ENCODE peak calls at places on chromosomes 11 and 22, in six cellular contexts. P is CD4-positive, alpha-beta T cell; G is psoas muscle; A is K562; L is A549; Q is NB4. C is an unnamed sample.

GRCh38 chr11:91804057-91804456 is 420.6 kb upstream of the FAT3 start:
- DNase-seq in L (no peak), Q (no peak), A (no peak), G (no peak), P (no peak), C (no peak)

GRCh38 chr11:36421546-36422155 is 88.4 kb downstream of the TRAF6 start:
- DNase-seq in L (no peak), G (no peak), P (no peak), Q (no peak), A (no peak), C (no peak)

GRCh38 chr11:62677160-62677559 is 1.7 kb downstream of the UBXN1 start:
- DNase-seq in L (no peak), A (no peak), Q (no peak), P (no peak), G (no peak), C (no peak)

GRCh38 chr11:75350743-75351540 is 519 bp downstream of the ARRB1 start:
- DNase-seq in G (peak; percentile 78), A (peak; percentile 74), P (peak; percentile 29), L (no peak), Q (peak; percentile 80), C (no peak)

GRCh38 chr22:46061124-46061410 is 84.1 kb upstream of the WNT7B start:
- DNase-seq in A (no peak), Q (no peak), L (no peak), G (no peak), P (no peak), C (no peak)

GRCh38 chr22:30267382-30268302 is 991 bp upstream of the OSM start:
- DNase-seq in Q (peak; percentile 83), A (no peak), P (no peak), G (no peak), L (no peak), C (no peak)

GRCh38 chr11:134466035-134466908 is 54.2 kb upstream of the B3GAT1 start:
- DNase-seq in L (no peak), Q (peak; percentile 28), P (no peak), G (no peak), A (no peak), C (no peak)

GRCh38 chr11:61742391-61742790 is 10.0 kb upstream of the MYRF start:
- DNase-seq in A (no peak), Q (peak; percentile 95), G (no peak), P (no peak), L (no peak), C (no peak)

GRCh38 chr22:50486561-50487289 is at the start of gene MIOX:
- DNase-seq in G (no peak), L (no peak), Q (no peak), A (peak; percentile 14), P (no peak), C (no peak)

GRCh38 chr11:58316142-58316541 is 42.7 kb downstream of the OR5B17 start:
- DNase-seq in Q (no peak), A (no peak), G (no peak), P (no peak), L (no peak), C (no peak)

GRCh38 chr11:16347928-16348685 is 8.2 kb downstream of the SOX6 start:
- DNase-seq in A (no peak), P (no peak), G (no peak), Q (no peak), L (no peak), C (no peak)

DNA sequence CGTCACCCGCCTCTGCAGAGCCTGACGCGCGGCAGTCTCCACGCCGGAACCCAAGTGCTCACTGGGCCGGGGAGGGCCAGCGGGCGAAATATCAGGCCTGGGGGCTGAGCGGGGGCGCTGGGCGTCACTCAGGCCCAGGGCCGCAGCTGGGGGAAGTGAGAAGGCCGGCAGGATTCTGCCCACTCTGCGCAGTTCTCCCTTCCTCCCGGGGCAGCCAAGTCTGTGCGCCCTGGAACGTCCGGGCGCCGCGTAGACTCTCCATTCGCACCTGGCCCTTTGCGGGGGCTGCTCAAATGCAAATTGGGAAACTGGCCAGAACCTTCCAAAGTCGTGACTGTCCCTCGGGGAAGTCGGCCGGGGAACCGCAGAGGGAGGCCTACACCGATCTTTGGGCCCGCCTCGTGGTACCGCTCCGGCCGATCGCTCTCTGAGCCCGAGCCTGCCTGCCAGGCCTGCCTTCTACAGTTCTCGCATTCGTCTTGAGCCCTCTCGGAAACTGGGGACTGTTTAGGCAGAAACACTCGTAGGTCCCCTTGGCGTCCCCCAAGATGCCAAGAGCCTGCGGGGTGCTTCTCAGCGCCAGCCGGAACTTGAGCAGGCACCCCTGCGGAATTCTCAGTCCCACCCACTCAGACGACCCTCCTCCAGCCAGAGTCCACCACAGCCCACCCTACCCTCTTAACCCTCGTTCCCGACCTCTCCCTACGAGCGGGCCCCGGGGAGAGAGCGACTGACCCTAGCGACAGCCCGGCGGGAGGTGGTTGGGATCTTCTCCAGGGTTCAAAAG is 2.1 kb upstream of the SLC6A5 start:
- DNase-seq in Q (no peak), L (no peak), G (no peak), A (no peak), P (no peak), C (no peak)
- TF ChIP-seq CTCF in Q (no peak), L (no peak), G (no peak), A (no peak), P (no peak), C (no peak)

GRCh38 chr22:27846910-27847309 is 45.4 kb upstream of the MN1 start:
- DNase-seq in L (no peak), A (peak; percentile 77), Q (no peak), G (no peak), P (no peak), C (no peak)

GRCh38 chr22:27844656-27845602 is 43.4 kb upstream of the MN1 start:
- DNase-seq in Q (no peak), P (no peak), L (no peak), A (no peak), G (no peak), C (no peak)

GRCh38 chr22:27846248-27846760 is 44.7 kb upstream of the MN1 start:
- DNase-seq in P (no peak), L (no peak), Q (no peak), G (no peak), A (no peak), C (no peak)

GRCh38 chr22:27844256-27844655 is 42.7 kb upstream of the MN1 start:
- DNase-seq in A (no peak), L (no peak), P (no peak), G (no peak), Q (no peak), C (no peak)

DNA sequence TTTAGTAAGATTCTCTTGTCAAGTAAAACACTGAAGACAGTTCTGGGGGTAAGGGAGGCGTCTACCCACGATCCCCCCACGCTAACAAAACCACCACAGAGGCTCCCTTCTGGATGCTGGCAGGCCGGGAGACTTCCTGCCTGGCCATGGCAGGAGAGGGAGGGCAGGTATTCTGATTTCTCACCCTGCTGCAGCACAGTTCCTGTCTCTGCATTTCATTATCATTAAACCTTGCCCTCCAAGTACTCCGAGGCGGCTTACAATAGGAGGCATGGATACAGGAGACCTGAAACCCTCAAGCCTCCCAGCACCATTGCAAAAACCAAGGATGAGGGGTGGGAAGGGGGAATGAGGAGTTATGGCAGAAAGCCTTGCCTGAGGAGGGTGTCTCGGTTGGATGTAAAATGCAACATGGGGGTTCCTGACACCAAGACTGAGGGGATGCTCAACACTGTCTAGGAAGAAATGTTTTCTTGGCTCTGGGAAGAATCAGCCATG is 44.1 kb upstream of the MN1 start:
- DNase-seq in P (no peak), G (no peak), L (no peak), Q (no peak), A (no peak), C (no peak)
- TF ChIP-seq CTCF in P (no peak), G (no peak), L (no peak), Q (no peak), A (no peak), C (no peak)

DNA sequence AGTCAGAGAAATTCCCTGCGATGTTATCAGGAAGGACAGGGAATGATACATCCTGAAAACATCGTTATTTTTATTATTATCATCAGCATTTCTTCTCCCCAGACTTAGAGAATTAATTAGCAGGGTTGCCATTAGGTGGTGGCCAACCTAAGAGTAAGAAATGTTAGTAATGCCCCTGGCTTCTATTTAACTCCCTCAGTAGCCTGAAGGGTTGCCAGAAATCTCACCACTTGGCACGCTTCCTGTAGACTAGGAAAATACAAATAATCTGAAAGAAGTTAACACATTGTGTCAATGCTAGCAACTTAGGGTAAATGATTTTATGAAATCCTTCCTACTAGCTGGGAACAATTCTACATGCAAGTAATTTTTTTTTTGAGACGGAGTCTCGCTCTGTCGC is 45.5 kb downstream of the ENDOD1 start:
- DNase-seq in L (no peak), A (no peak), G (no peak), Q (no peak), P (no peak), C (no peak)
- TF ChIP-seq CTCF in L (no peak), A (no peak), G (no peak), Q (no peak), P (no peak), C (no peak)

DNA sequence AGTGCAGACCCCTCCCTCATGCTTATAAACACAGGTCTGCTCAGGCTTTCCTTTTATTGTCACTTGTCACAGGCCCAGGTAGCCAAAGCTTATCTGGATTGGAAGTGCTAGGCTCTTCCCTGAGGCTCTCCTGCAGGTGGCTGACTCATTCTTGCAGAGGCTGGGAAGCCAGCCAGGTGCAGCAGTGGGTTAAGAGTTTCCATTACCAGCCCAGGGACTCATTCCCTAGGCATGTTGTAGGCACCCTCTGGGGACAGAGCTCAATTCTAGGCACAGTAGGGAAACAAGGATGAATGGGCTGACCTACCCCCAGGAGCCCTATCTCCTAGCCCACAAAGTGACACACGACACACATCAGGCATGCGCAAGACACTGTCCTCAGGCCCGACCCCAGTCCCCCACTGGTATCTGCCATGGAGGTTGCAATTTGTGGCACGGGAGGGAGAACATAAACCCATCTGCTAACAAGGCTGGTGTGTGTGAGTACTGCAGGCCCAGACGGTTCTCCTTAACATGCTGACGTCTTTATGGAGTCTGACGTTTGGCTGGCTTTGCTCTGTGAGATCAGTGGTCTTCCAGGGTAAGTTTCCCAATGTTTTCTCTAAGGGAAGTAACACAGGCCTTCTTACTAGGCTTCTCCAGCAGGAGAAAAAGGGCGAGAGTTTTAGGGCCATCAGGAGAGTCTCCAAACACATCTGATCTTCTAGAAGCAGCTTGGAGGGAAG is 94.2 kb downstream of the ABTB2 start:
- DNase-seq in Q (no peak), G (peak; percentile 85), A (no peak), P (no peak), L (peak; percentile 62), C (peak; percentile 56)
- TF ChIP-seq CTCF in Q (no peak), G (no peak), A (no peak), P (no peak), L (no peak), C (no peak)

DNA sequence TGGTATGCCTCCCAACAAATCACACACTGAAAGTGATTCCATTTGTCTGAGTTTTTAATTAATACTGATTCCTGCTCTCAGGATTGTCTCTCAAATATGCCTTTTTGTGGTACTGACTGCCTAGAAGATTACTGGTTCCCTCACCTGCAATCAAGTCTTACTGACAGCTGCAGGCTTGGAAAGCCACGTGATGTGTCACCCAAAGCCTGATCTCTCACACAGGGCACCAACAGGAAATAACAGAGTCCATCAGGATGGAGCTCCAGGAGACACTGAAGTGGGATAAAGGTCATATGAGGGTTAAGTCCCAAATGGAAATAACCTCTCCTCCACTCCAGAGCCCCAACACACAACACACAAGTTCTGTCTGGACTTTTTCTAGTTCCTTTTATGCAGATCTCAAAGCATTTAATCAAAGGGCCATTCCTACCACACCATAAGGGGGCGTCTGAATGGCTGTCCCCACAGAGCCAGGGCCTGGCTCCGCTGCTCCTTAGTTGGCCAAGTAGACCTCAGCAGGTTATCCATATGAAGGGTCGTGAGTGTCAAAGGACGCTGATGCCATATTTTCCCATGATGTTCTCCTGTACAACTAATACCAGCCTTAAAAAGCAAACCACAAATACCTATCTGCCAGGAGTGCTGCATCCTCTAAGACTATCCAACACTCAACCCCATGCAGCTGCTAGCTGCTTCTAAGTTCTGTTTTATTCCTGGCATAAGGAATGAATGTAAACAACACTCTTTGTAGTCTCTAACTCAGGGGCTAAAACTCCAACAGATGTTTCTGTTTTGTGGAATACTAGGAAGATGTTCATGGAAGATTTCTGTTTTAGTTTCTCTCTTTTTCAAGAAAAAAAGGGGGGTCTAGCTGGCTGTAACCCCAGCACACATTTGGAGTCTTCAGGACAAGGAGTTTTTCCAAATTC is 13.0 kb downstream of the SCUBE2 start:
- DNase-seq in G (no peak), P (no peak), L (no peak), A (peak; percentile 23), Q (no peak), C (no peak)
- TF ChIP-seq CTCF in G (no peak), P (no peak), L (no peak), A (peak; percentile 43), Q (no peak), C (no peak)